ENCODE peak calls at places on chromosomes 6 and 20, in ten cellular contexts. R is bronchial epithelial cell, G is mesothelial cell of epicardium, I is dorsolateral prefrontal cortex, N is kidney, A is AG04450, C is B cell, D is breast epithelium, V is endothelial cell of umbilical vein, Y is GM12865. T is an unnamed sample.

GRCh38 chr6:129133770-129134192 is 250.8 kb downstream of the LAMA2 start:
- DNase-seq in R (no peak), G (no peak), I (no peak), N (no peak), A (no peak), C (no peak), D (no peak), V (peak; percentile 89), Y (no peak), T (no peak)

GRCh38 chr6:73566954-73567591 is 46.2 kb upstream of the EEF1A1 start:
- DNase-seq in R (peak; percentile 55), G (no peak), I (no peak), N (no peak), A (no peak), C (no peak), D (no peak), V (peak; percentile 32), Y (no peak), T (no peak)

GRCh38 chr6:107843400-107843799 is 19.3 kb upstream of the SCML4 start:
- DNase-seq in R (peak; percentile 12), G (no peak), I (no peak), N (no peak), A (no peak), C (no peak), D (no peak), V (no peak), Y (no peak), T (peak; percentile 42)

GRCh38 chr6:122751291-122751690 is 28.2 kb upstream of the FABP7 start:
- DNase-seq in R (no peak), G (no peak), I (no peak), N (no peak), A (no peak), C (no peak), D (no peak), V (no peak), Y (no peak), T (no peak)

GRCh38 chr20:4152696-4153235 is 137.4 kb upstream of the RNF24 start:
- DNase-seq in R (no peak), G (no peak), I (no peak), N (peak; percentile 19), A (no peak), C (no peak), D (no peak), V (no peak), Y (no peak), T (no peak)

GRCh38 chr6:112356994-112357393 is 9.9 kb downstream of the RFPL4B start:
- DNase-seq in R (no peak), G (no peak), I (no peak), N (no peak), A (no peak), C (no peak), D (no peak), V (no peak), Y (no peak), T (no peak)

GRCh38 chr6:33578164-33578563 is 1.9 kb downstream of the BAK1 start:
- DNase-seq in R (no peak), G (no peak), I (no peak), N (no peak), A (no peak), C (no peak), D (no peak), V (no peak), Y (no peak), T (no peak)

GRCh38 chr6:23335894-23336293 is 766.5 kb downstream of the HDGFL1 start:
- DNase-seq in R (no peak), G (no peak), I (no peak), N (no peak), A (no peak), C (no peak), D (no peak), V (no peak), Y (no peak), T (no peak)

GRCh38 chr20:17712708-17713107 is 12.9 kb downstream of the BANF2 start:
- DNase-seq in R (no peak), G (no peak), I (no peak), N (no peak), A (peak; percentile 64), C (no peak), D (no peak), V (no peak), Y (no peak), T (no peak)

GRCh38 chr20:17712201-17712600 is 12.4 kb downstream of the BANF2 start:
- DNase-seq in R (no peak), G (no peak), I (no peak), N (no peak), A (no peak), C (no peak), D (no peak), V (no peak), Y (no peak), T (no peak)

GRCh38 chr20:17708675-17709360 is 9.1 kb downstream of the BANF2 start:
- DNase-seq in R (no peak), G (no peak), I (no peak), N (no peak), A (no peak), C (no peak), D (no peak), V (no peak), Y (no peak), T (no peak)

GRCh38 chr20:17709361-17710293 is 9.9 kb downstream of the BANF2 start:
- DNase-seq in R (no peak), G (no peak), I (no peak), N (no peak), A (no peak), C (no peak), D (no peak), V (no peak), Y (no peak), T (no peak)

GRCh38 chr20:17710379-17711305 is 10.9 kb downstream of the BANF2 start:
- DNase-seq in R (no peak), G (no peak), I (no peak), N (no peak), A (no peak), C (no peak), D (no peak), V (no peak), Y (no peak), T (no peak)
- TF ChIP-seq CTCF in R (no peak), G (no peak), I (no peak), N (no peak), A (no peak), C (no peak), D (no peak), V (no peak), Y (no peak), T (no peak)

GRCh38 chr6:169933251-169933821 is 181.9 kb downstream of the ERMARD start:
- DNase-seq in R (no peak), G (no peak), I (no peak), N (peak; percentile 51), A (no peak), C (no peak), D (no peak), V (no peak), Y (no peak), T (no peak)

GRCh38 chr6:169933839-169934698 is 182.6 kb downstream of the ERMARD start:
- DNase-seq in R (no peak), G (no peak), I (no peak), N (peak; percentile 95), A (no peak), C (no peak), D (peak; percentile 76), V (peak; percentile 96), Y (no peak), T (peak; percentile 82)

GRCh38 chr6:169932491-169932890 is 181.1 kb downstream of the ERMARD start:
- DNase-seq in R (peak; percentile 55), G (no peak), I (no peak), N (peak; percentile 52), A (no peak), C (no peak), D (no peak), V (no peak), Y (no peak), T (no peak)

GRCh38 chr6:169931223-169931760 is 179.9 kb downstream of the ERMARD start:
- DNase-seq in R (no peak), G (no peak), I (no peak), N (peak; percentile 49), A (no peak), C (no peak), D (no peak), V (no peak), Y (no peak), T (no peak)

DNA sequence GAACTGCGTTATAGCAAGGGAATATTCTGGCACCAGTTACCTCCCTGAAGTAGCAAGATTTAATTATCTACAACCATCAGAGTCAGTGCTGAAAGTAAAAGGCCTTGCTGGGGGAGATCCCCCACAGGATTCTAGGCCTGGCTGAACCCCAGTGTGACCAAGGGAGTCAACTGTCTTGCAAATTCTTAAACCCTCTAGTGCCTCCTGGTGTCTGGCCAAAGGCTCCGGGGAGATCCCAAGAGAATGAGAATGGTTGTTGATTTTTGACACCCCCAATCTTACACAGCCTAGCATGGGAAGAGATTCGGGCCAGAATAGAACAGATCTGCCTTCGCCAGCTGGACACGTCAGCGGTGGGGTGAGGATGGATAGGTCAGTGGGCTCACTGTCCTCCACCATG is 179.4 kb downstream of the ERMARD start:
- DNase-seq in R (no peak), G (no peak), I (no peak), N (no peak), A (no peak), C (no peak), D (no peak), V (no peak), Y (no peak), T (no peak)
- TF ChIP-seq CTCF in R (peak; percentile 28), G (no peak), I (no peak), N (no peak), A (no peak), C (no peak), D (no peak), V (peak; percentile 23), Y (no peak), T (no peak)

DNA sequence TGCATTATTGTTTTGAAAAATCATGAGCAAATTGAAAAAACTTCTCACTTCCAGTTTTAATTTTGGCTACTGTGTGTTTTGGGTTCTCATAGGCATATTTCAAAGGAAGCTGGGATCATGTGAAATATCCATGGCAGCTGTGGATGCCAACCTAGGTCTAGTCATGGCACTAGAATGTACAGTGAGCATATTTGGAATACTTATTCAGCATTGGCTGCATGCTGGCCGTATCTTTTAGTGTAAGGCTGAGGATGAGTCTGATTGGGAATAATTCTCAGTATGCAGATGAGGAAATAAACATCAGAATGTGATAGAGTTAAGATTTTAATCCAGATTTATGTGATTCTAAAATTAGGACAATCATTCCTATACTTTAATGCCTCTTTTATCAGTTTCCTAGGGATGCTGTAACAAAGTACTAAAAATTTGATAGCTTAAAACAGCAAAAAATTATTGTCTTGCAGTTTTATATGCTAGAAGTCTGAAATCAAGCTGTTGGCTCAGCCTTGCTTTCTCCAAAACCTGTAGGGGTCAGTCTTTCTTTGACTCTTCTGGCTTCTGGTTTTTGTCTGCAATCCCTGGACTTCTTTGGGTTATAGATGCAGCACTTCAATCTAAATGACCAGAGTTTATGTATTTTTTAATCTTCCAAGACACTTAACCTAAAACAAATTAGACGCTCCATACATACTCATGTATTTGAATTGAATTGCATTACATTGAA is 37.7 kb upstream of the DEFB112 start:
- DNase-seq in R (peak; percentile 68), G (no peak), I (no peak), N (no peak), A (peak; percentile 59), C (no peak), D (no peak), V (no peak), Y (no peak), T (no peak)
- TF ChIP-seq CTCF in R (no peak), G (no peak), I (no peak), N (no peak), A (peak; percentile 46), C (no peak), D (no peak), V (no peak), Y (no peak), T (no peak)

DNA sequence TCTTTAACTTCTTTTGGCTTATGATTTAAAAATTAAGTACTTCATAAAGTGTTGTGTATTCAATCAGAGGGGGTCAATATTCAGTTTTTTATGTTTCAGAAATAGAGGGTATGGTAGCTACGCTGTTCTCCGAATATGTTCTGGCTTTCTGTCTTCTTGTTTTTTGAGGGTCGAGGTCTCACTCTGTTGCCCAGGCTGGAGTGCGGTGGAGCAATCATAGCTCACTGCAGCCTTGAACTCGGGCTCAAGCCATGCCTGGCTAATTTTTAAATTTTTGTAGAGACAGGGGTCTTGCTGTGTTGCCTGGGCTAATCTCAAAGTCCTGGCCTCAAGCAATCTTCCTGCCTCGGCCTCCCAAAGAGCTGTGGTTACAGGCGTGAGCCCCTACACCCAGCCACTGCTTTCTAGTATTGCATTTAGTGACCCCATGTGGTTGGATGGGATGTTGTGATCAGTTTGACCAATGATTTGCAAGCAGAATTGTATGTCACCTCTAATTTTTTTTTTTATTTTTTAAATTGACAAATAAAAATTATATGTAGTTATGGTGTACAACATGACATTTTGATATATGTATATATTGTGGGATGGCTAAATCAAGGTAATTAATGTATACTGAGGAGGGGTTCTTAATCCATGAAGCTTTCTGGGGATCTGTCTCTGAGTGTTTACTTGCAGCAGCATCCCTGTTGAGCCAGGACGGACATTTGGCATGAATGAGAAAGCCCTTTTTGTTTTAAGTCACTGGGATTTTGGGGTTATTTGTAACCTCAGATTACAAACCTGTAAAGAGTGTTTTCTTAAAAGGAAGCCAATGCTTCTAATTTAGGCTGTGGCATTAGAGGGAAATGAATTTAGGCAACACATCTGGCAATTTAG is 38.5 kb upstream of the DEK start:
- DNase-seq in R (no peak), G (no peak), I (no peak), N (no peak), A (no peak), C (no peak), D (no peak), V (peak; percentile 26), Y (peak; percentile 20), T (peak; percentile 30)
- TF ChIP-seq CTCF in R (no peak), G (no peak), I (no peak), N (no peak), A (no peak), C (no peak), D (no peak), V (no peak), Y (no peak), T (peak; percentile 39)